ENCODE peak calls at places on chromosome 16, in ten cellular contexts. X is keratinocyte, L is thoracic aorta, E is cardiac muscle cell, W is PC-3, G is tibial nerve, Q is heart left ventricle, F is gastrocnemius medialis, I is Peyer's patch, B is ascending aorta. T is an unnamed sample. For H3K9me3, the result is how much of the 10 kb centered on the place peaks cover.

GRCh38 chr16:81841709-81842108 is 62.6 kb downstream of the PLCG2 start:
- DNase-seq in B (no peak), I (peak), F (no peak), E (no peak), Q (no peak), W (no peak), G (no peak), X (no peak), L (no peak), T (no peak)

GRCh38 chr16:60945225-60945624 is 1091.0 kb downstream of the CDH8 start:
- DNase-seq in G (no peak), X (no peak), L (no peak), B (no peak), I (no peak), Q (peak), E (peak), W (peak), F (no peak), T (peak)

GRCh38 chr16:50802000-50802399 is 60.1 kb downstream of the CYLD start:
- DNase-seq in B (no peak), G (no peak), Q (no peak), F (no peak), I (no peak), W (no peak), X (no peak), L (no peak), E (no peak), T (no peak)

GRCh38 chr16:22313141-22313781 is 16.1 kb downstream of the POLR3E start:
- DNase-seq in X (no peak), L (no peak), G (no peak), B (no peak), I (peak), Q (no peak), W (no peak), E (no peak), F (no peak), T (no peak)

GRCh38 chr16:48540222-48540900 is 69.6 kb downstream of the N4BP1 start:
- DNase-seq in I (peak), E (no peak), X (no peak), F (no peak), B (no peak), W (no peak), G (no peak), Q (no peak), L (no peak), T (no peak)

GRCh38 chr16:20792216-20792615 is 14.1 kb downstream of the ERI2 start:
- DNase-seq in I (no peak), L (no peak), W (no peak), B (no peak), X (no peak), E (no peak), Q (no peak), F (no peak), G (no peak), T (no peak)

GRCh38 chr16:1640261-1640956 is 28.2 kb downstream of the CRAMP1 start:
- DNase-seq in X (no peak), F (no peak), Q (no peak), L (no peak), W (no peak), E (no peak), G (no peak), B (no peak), I (no peak), T (no peak)

GRCh38 chr16:70380919-70381603 is 34.4 kb downstream of the DDX19A start:
- DNase-seq in E (peak), B (peak), X (peak), F (peak), Q (peak), G (peak), W (peak), I (peak), L (peak), T (peak)

GRCh38 chr16:66878067-66878466 is 2.2 kb upstream of the PDP2 start:
- DNase-seq in G (no peak), F (no peak), E (no peak), W (no peak), I (no peak), L (no peak), Q (no peak), B (no peak), X (no peak), T (no peak)

GRCh38 chr16:77711775-77712174 is 10.5 kb upstream of the NUDT7 start:
- DNase-seq in G (no peak), L (no peak), X (no peak), I (peak), F (no peak), B (no peak), Q (no peak), W (no peak), E (no peak), T (no peak)

GRCh38 chr16:19559242-19559910 is 3.9 kb downstream of the VPS35L start:
- DNase-seq in X (peak), E (peak), G (peak), F (no peak), L (no peak), I (peak), W (peak), B (no peak), Q (no peak), T (peak)

DNA sequence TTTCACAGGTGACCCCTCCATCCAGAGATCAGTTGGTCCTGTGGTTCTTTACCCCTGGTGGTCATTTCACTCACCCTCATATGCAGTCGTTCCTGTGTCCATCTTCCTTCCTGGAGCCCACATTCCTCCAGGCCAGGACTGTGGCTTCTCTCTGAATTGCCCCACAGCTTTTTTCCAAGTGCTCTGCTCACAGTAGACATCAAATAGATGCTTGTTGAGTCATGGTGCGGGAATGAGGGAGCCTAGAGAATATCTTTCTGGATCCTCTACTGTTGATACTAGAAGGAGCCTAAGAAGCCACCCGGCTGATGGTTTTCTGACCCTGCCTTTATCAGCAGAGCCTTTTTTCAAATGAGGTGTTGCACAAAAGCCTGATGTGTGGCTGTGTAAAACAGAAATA is 10.4 kb downstream of the USB1 start:
- DNase-seq in E (no peak), X (no peak), W (no peak), I (no peak), F (no peak), G (no peak), B (no peak), L (no peak), Q (no peak), T (no peak)
- TF ChIP-seq CTCF in E (no peak), X (no peak), W (no peak), I (no peak), F (no peak), G (no peak), B (no peak), L (no peak), Q (no peak), T (no peak)

GRCh38 chr16:3295209-3295608 is 10.0 kb downstream of the TIGD7 start:
- DNase-seq in L (no peak), Q (no peak), G (no peak), X (no peak), B (no peak), I (no peak), F (no peak), E (no peak), W (no peak), T (no peak)
- H3K9me3 ChIP-seq in L (half or more), Q (half or more), G (under half), X (under half), B (half or more), I (under half), F (under half), E (under half), W (under half), T (under half)

DNA sequence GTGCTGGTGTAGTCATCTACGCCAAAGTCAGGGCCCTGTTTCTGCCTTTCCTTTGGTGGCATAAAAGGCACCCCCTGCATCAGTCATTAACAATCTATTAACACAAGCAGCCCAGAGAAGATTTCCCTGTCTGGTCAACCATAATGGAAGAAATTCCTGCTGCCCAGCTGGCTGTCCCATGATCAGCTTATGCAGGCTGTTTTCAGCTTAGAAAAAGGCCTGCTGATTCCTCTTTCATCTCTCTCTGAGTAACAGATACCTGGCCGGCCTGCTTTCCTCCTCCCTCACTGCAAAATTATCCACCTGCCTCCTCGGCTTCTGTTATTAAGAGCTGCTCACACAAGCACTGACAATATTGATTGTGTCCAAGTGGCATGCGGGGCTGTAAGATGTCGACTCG is 70.3 kb upstream of the MMP2 start:
- DNase-seq in X (no peak), F (no peak), E (no peak), B (no peak), G (no peak), W (no peak), L (no peak), Q (no peak), I (no peak), T (no peak)
- TF ChIP-seq CTCF in X (no peak), F (no peak), E (no peak), B (no peak), G (no peak), W (no peak), L (no peak), Q (no peak), I (no peak), T (no peak)

DNA sequence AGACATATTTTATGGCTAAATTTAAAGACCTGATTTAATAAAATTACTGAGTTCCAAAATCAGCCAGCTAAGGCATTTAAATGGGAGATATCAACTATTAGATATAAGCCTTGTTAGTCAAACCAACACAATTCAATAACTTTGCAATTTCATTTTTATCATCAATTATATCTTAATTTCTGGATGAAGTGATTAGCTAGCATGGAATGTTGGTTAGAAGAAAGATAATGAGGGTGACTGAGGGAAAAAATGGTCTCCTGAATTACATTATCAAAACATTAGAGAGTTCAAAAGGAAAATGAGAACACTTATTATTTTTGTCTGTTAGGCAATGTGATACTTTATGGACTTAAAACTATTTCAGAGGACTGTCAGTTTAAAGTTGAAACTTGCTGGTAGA is 525.7 kb downstream of the CDH11 start:
- DNase-seq in F (no peak), L (no peak), E (no peak), X (no peak), B (no peak), I (no peak), Q (no peak), G (no peak), W (no peak), T (no peak)
- H3K9me3 ChIP-seq in F (under half), L (under half), E (under half), X (under half), B (under half), I (under half), Q (under half), G (under half), W (under half), T (under half)

GRCh38 chr16:526181-527014 is 1.1 kb upstream of the CAPN15 start:
- DNase-seq in G (no peak), Q (no peak), B (no peak), E (peak), F (peak), L (no peak), X (no peak), I (peak), W (peak), T (peak)

GRCh38 chr16:528111-529011 is 849 bp downstream of the CAPN15 start:
- DNase-seq in X (no peak), B (no peak), F (no peak), E (peak), W (peak), Q (peak), G (no peak), L (peak), I (peak), T (no peak)

GRCh38 chr16:529012-529575 is 1.6 kb downstream of the CAPN15 start:
- DNase-seq in F (no peak), L (no peak), G (no peak), W (no peak), E (no peak), I (peak), B (no peak), X (no peak), Q (no peak), T (no peak)

GRCh38 chr16:525520-526180 is 1.9 kb upstream of the CAPN15 start:
- DNase-seq in B (no peak), Q (no peak), W (peak), E (no peak), F (no peak), I (peak), L (no peak), G (no peak), X (peak), T (no peak)

GRCh38 chr16:527015-527903 is at the start of gene CAPN15:
- DNase-seq in L (peak), Q (peak), E (peak), G (peak), I (peak), X (no peak), F (peak), W (peak), B (peak), T (peak)
- TF ChIP-seq CTCF in L (peak), Q (peak), E (no peak), G (peak), I (peak), X (no peak), F (peak), W (no peak), B (peak), T (no peak)

DNA sequence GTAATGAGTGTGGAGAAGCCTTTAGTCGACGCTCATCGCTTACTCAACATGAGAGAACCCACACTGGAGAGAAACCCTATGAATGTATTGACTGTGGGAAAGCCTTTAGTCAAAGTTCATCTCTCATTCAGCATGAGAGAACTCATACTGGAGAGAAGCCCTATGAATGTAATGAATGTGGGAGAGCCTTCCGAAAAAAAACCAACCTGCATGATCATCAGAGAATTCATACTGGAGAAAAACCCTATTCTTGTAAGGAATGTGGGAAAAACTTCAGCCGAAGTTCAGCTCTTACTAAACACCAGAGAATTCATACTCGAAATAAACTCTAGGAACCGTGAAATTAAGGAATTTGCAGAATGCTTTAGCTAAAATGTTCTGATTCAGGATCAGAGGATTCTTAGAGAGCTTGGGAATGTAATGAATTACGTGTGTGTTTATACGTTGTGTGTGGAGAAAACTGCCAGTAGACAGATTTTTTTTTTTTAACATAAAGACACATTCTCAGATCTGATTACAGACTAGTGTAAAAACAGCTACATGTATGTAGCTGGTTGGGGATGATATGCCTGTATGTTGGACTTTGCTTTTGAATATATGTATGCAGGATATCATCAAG is 25.4 kb downstream of the ZFP90 start:
- DNase-seq in L (no peak), G (no peak), F (no peak), E (peak), Q (no peak), X (no peak), B (no peak), W (no peak), I (no peak), T (no peak)
- H3K9me3 ChIP-seq in L (half or more), G (under half), F (half or more), E (under half), Q (half or more), X (under half), B (half or more), W (half or more), I (under half), T (half or more)